ENCODE peak calls at places on chromosomes 3 and 15, in five cellular contexts. G is upper lobe of left lung, C is K562, H is A549, J is GM12878. P is an unnamed sample.

GRCh38 chr3:188092648-188093047 is 61.3 kb upstream of the LPP start:
- ATAC-seq in G (no peak), C (no peak), H (no peak), J (no peak), P (no peak)

GRCh38 chr3:18047052-18047451 is 304.6 kb upstream of the TBC1D5 start:
- ATAC-seq in G (no peak), C (no peak), H (no peak), J (no peak), P (no peak)

GRCh38 chr3:185961675-185962232 is 23.9 kb upstream of the TRA2B start:
- ATAC-seq in G (no peak), C (no peak), H (no peak), J (peak; percentile 78), P (no peak)

GRCh38 chr3:9780451-9780797 is 10.7 kb upstream of the CAMK1 start:
- ATAC-seq in G (peak; percentile 24), C (no peak), H (no peak), J (peak; percentile 5), P (no peak)

GRCh38 chr3:52005571-52005986 is 9.9 kb upstream of the RPL29 start:
- ATAC-seq in G (peak; percentile 5), C (no peak), H (no peak), J (no peak), P (no peak)

GRCh38 chr3:8778475-8778874 is 9.1 kb upstream of the OXTR start:
- ATAC-seq in G (peak; percentile 29), C (peak; percentile 51), H (no peak), J (no peak), P (no peak)

GRCh38 chr3:40975711-40976121 is 223.6 kb upstream of the CTNNB1 start:
- ATAC-seq in G (no peak), C (no peak), H (no peak), J (no peak), P (peak; percentile 46)

GRCh38 chr3:141905129-141905528 is 28.7 kb downstream of the ATP1B3 start:
- ATAC-seq in G (no peak), C (no peak), H (peak; percentile 34), J (no peak), P (no peak)

GRCh38 chr15:59656935-59657634 is at the start of gene GTF2A2:
- ATAC-seq in G (peak; percentile 100), C (peak; percentile 100), H (peak; percentile 98), J (peak; percentile 99), P (peak; percentile 100)
- TF ChIP-seq EP300 in G (no peak), C (no peak), H (no peak), J (peak; percentile 19), P (no peak)

GRCh38 chr3:77655421-77655820 is 615.5 kb downstream of the ROBO2 start:
- ATAC-seq in G (no peak), C (no peak), H (no peak), J (no peak), P (no peak)

GRCh38 chr3:77648214-77648613 is 608.3 kb downstream of the ROBO2 start:
- ATAC-seq in G (no peak), C (no peak), H (no peak), J (no peak), P (no peak)

DNA sequence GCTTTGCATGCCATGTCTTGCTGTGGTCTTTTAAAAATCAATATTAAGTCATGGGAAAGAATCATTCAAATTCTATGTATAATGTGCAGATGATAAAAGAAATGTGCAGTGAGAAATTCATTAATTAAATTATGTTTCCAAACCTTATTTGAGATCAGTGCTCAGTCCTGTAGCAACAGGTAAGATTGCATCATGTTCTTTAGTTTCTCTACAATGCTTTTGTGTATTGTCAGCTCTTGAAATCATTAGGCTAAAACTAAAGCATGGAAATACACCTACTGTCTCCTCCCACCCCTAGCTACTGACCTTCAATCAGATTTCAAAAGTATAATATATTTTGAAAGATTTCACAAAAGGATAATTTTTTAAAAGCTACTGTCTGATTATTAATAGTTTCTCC is 612.7 kb downstream of the ROBO2 start:
- ATAC-seq in G (no peak), C (no peak), H (no peak), J (no peak), P (no peak)
- H3K4me1 ChIP-seq in G (no peaks in the 10 kb centered on the region), C (no peaks in the 10 kb centered on the region), H (no peaks in the 10 kb centered on the region), J (no peaks in the 10 kb centered on the region), P (no peaks in the 10 kb centered on the region)

DNA sequence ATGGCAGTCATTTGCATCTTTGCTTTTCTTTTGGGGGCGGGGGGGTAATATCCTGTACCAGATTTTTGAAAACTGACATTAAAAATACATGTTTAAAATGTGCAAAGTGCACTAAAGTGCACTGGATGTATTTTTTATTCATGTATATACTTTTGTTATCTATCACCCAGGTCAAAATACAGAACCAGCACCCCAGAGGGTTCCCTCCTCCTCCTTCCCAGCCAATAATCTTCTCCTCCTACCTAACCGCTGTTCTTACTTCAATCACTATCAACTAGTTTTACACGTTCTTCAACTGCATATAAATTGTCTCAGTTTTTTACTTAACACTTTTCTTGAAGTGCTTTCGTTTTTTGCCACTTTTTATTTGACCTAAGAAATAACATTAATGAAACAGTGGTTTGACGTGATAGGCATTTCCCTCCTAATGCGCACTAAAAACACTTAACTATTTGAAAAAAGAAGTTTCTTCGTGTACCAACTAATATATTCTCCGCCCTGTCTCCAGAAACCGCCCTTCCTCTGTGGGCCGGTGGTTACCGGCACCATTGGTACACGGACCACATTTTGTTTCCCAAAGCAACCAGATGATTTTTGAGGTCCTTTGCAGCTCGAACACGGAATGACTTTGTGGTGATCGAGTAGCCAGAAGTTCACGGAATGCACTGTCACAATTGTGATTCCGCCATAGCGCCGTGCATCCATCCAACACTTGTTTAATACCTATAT is 836 bp upstream of the AKAP13 start:
- ATAC-seq in G (no peak), C (no peak), H (no peak), J (no peak), P (no peak)
- TF ChIP-seq EP300 in G (peak; percentile 3), C (no peak), H (no peak), J (no peak), P (no peak)

GRCh38 chr3:67016522-67017080 is 18.5 kb downstream of the KBTBD8 start:
- ATAC-seq in G (no peak), C (no peak), H (no peak), J (peak; percentile 49), P (no peak)

GRCh38 chr3:67015702-67016500 is 17.8 kb downstream of the KBTBD8 start:
- ATAC-seq in G (no peak), C (no peak), H (no peak), J (peak; percentile 12), P (no peak)

GRCh38 chr3:67018789-67019525 is 20.9 kb downstream of the KBTBD8 start:
- ATAC-seq in G (no peak), C (peak; percentile 20), H (no peak), J (peak; percentile 66), P (no peak)

GRCh38 chr3:67017211-67017610 is 19.1 kb downstream of the KBTBD8 start:
- ATAC-seq in G (no peak), C (peak; percentile 89), H (no peak), J (peak; percentile 50), P (no peak)

DNA sequence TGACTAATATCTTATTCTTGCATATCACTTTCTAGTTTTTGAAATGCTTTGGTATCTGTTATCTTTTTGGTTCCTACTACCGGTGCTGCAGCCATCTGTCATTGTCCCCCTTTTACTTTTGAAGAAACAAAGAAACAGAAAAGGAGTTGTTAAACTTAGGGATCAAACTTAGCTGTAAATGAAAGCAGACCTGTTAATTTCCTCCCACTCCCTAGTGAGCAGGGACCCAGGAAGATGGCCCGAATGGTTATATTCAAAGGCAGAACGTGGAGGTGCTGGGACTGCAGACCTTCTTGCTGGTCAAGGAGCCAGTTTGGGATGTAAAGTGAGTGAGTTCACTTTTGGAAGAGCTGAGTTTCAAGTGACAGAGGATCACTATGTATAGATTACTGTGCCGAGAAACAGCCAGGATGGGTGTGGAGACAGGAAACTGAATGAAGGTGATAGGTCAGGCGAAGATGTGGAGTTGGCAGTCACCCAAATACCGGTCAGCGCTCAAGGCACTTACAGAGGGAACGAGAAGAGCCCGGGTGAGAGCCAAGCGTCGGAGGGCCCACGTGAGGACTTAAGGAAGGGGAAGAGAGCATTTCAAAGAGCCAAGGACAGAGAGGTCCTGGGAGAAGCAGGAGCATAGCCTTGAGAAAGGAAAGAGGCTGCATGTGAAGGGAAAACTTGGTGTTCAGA is 20.1 kb downstream of the KBTBD8 start:
- ATAC-seq in G (peak; percentile 51), C (peak; percentile 84), H (no peak), J (peak; percentile 50), P (no peak)
- H3K4me1 ChIP-seq in G (peaks cover 7% of the 10 kb centered on the region), C (peaks cover 40% of the 10 kb centered on the region), H (no peaks in the 10 kb centered on the region), J (peaks cover 38% of the 10 kb centered on the region), P (no peaks in the 10 kb centered on the region)

P was measured in gastroesophageal sphincter.